ENCODE peak calls at places on chromosomes 7 and 10, in ten cellular contexts. Y, K, W, B, O, A, V, E, M and T are unnamed samples.

GRCh38 chr7:5510426-5511045 is 86.9 kb upstream of the TNRC18 start:
- DNase-seq in O (no peak), K (no peak), W (no peak), A (no peak), Y (no peak), E (no peak), M (no peak), B (no peak), V (no peak), T (no peak)

GRCh38 chr10:22615819-22616499 is 98.4 kb downstream of the PIP4K2A start:
- DNase-seq in B (peak; percentile 74), O (no peak), W (no peak), K (no peak), Y (peak; percentile 78), V (no peak), E (no peak), A (no peak), M (peak; percentile 48), T (peak; percentile 79)

GRCh38 chr7:44760034-44760580 is 11.5 kb downstream of the ZMIZ2 start:
- DNase-seq in Y (no peak), W (no peak), M (no peak), E (no peak), B (no peak), K (no peak), V (no peak), A (no peak), O (no peak), T (no peak)

GRCh38 chr7:40937879-40938278 is 765.0 kb downstream of the INHBA start:
- DNase-seq in O (no peak), W (no peak), M (no peak), E (no peak), K (no peak), V (no peak), Y (no peak), B (no peak), A (no peak), T (no peak)

GRCh38 chr10:73634397-73634796 is 6.9 kb downstream of the MYOZ1 start:
- DNase-seq in B (no peak), M (no peak), A (no peak), O (no peak), E (no peak), W (no peak), Y (no peak), V (no peak), K (no peak), T (no peak)

GRCh38 chr10:99328579-99329237 is 448 bp upstream of the CNNM1 start:
- DNase-seq in O (no peak), Y (no peak), E (no peak), M (no peak), A (no peak), K (peak; percentile 36), V (no peak), W (no peak), B (no peak), T (no peak)

GRCh38 chr7:92061154-92061553 is 73.1 kb downstream of the CYP51A1 start:
- DNase-seq in K (no peak), V (no peak), Y (no peak), W (no peak), M (no peak), O (no peak), E (no peak), B (no peak), A (no peak), T (no peak)

GRCh38 chr10:42544945-42545344 is 93.4 kb downstream of the ZNF33B start:
- DNase-seq in A (no peak), O (no peak), W (no peak), K (no peak), B (no peak), Y (no peak), V (no peak), M (no peak), E (no peak), T (no peak)

GRCh38 chr10:17538941-17539340 is 78.2 kb downstream of the HACD1 start:
- DNase-seq in M (no peak), O (no peak), V (no peak), Y (no peak), E (no peak), B (no peak), A (no peak), W (no peak), K (no peak), T (no peak)

GRCh38 chr7:30032310-30033125 is 4.3 kb downstream of the PLEKHA8 start:
- DNase-seq in A (no peak), Y (no peak), M (no peak), E (no peak), O (no peak), V (no peak), B (no peak), W (no peak), K (no peak), T (no peak)

GRCh38 chr7:133649593-133649992 is 396.7 kb downstream of the EXOC4 start:
- DNase-seq in M (no peak), E (no peak), W (no peak), V (no peak), B (no peak), K (no peak), A (no peak), O (no peak), Y (no peak), T (no peak)